ENCODE peak calls at places on chromosome 21, in ten cellular contexts. One of them, this sample, is unnamed.

GRCh38 chr21:46188226-46189212 is 4.3 kb upstream of the SPATC1L start:
- DNase-seq in upper lobe of right lung: peak; percentile 58
- DNase-seq in mesendoderm: peak; percentile 87
- DNase-seq in NCI-H2171: no peak
- DNase-seq in spleen: no peak
- DNase-seq in NCI-H1694 treated with DMSO at 0.1 percent for 48 hours: peak; percentile 10
- DNase-seq in EL: peak; percentile 76
- DNase-seq in HEK293T: no peak
- DNase-seq in cardiac muscle cell: peak; percentile 64
- DNase-seq in naive thymus-derived CD8-positive, alpha-beta T cell: no peak
- DNase-seq in this sample: no peak

GRCh38 chr21:17858764-17859163 is 39.6 kb upstream of the C21orf91 start:
- DNase-seq in upper lobe of right lung: no peak
- DNase-seq in mesendoderm: no peak
- DNase-seq in NCI-H2171: no peak
- DNase-seq in spleen: no peak
- DNase-seq in NCI-H1694 treated with DMSO at 0.1 percent for 48 hours: no peak
- DNase-seq in EL: no peak
- DNase-seq in HEK293T: no peak
- DNase-seq in cardiac muscle cell: no peak
- DNase-seq in naive thymus-derived CD8-positive, alpha-beta T cell: no peak
- DNase-seq in this sample: no peak

GRCh38 chr21:43362928-43363314 is 64.0 kb downstream of the SIK1 start:
- DNase-seq in upper lobe of right lung: no peak
- DNase-seq in mesendoderm: no peak
- DNase-seq in NCI-H2171: no peak
- DNase-seq in spleen: no peak
- DNase-seq in NCI-H1694 treated with DMSO at 0.1 percent for 48 hours: no peak
- DNase-seq in EL: no peak
- DNase-seq in HEK293T: no peak
- DNase-seq in cardiac muscle cell: no peak
- DNase-seq in naive thymus-derived CD8-positive, alpha-beta T cell: peak; percentile 16
- DNase-seq in this sample: no peak

GRCh38 chr21:24938592-24938991 is 668.7 kb downstream of the MRPL39 start:
- DNase-seq in upper lobe of right lung: no peak
- DNase-seq in mesendoderm: no peak
- DNase-seq in NCI-H2171: no peak
- DNase-seq in spleen: no peak
- DNase-seq in NCI-H1694 treated with DMSO at 0.1 percent for 48 hours: peak; percentile 19
- DNase-seq in EL: no peak
- DNase-seq in HEK293T: no peak
- DNase-seq in cardiac muscle cell: no peak
- DNase-seq in naive thymus-derived CD8-positive, alpha-beta T cell: no peak
- DNase-seq in this sample: no peak

GRCh38 chr21:32309906-32310460 is 11.3 kb downstream of the MRAP start:
- DNase-seq in upper lobe of right lung: no peak
- DNase-seq in mesendoderm: peak; percentile 82
- DNase-seq in NCI-H2171: no peak
- DNase-seq in spleen: no peak
- DNase-seq in NCI-H1694 treated with DMSO at 0.1 percent for 48 hours: no peak
- DNase-seq in EL: no peak
- DNase-seq in HEK293T: no peak
- DNase-seq in cardiac muscle cell: no peak
- DNase-seq in naive thymus-derived CD8-positive, alpha-beta T cell: no peak
- DNase-seq in this sample: no peak

GRCh38 chr21:45959779-45960390 is 21.7 kb upstream of the COL6A1 start:
- DNase-seq in upper lobe of right lung: no peak
- DNase-seq in mesendoderm: no peak
- DNase-seq in NCI-H2171: no peak
- DNase-seq in spleen: no peak
- DNase-seq in NCI-H1694 treated with DMSO at 0.1 percent for 48 hours: no peak
- DNase-seq in EL: no peak
- DNase-seq in HEK293T: no peak
- DNase-seq in cardiac muscle cell: no peak
- DNase-seq in naive thymus-derived CD8-positive, alpha-beta T cell: no peak
- DNase-seq in this sample: no peak

GRCh38 chr21:18951291-18952038 is 547.9 kb upstream of the TMPRSS15 start:
- DNase-seq in upper lobe of right lung: no peak
- DNase-seq in mesendoderm: peak; percentile 85
- DNase-seq in NCI-H2171: peak; percentile 4
- DNase-seq in spleen: no peak
- DNase-seq in NCI-H1694 treated with DMSO at 0.1 percent for 48 hours: peak; percentile 51
- DNase-seq in EL: no peak
- DNase-seq in HEK293T: peak; percentile 37
- DNase-seq in cardiac muscle cell: no peak
- DNase-seq in naive thymus-derived CD8-positive, alpha-beta T cell: no peak
- DNase-seq in this sample: peak; percentile 16

GRCh38 chr21:46183910-46184624 is at the start of gene SPATC1L:
- DNase-seq in upper lobe of right lung: peak; percentile 84
- DNase-seq in mesendoderm: peak; percentile 92
- DNase-seq in NCI-H2171: peak; percentile 77
- DNase-seq in spleen: peak; percentile 83
- DNase-seq in NCI-H1694 treated with DMSO at 0.1 percent for 48 hours: peak; percentile 66
- DNase-seq in EL: peak; percentile 58
- DNase-seq in HEK293T: peak; percentile 72
- DNase-seq in cardiac muscle cell: peak; percentile 88
- DNase-seq in naive thymus-derived CD8-positive, alpha-beta T cell: peak; percentile 48
- DNase-seq in this sample: peak; percentile 7

GRCh38 chr21:16678479-16678878 is 834.4 kb upstream of the CXADR start:
- DNase-seq in upper lobe of right lung: no peak
- DNase-seq in mesendoderm: no peak
- DNase-seq in NCI-H2171: no peak
- DNase-seq in spleen: no peak
- DNase-seq in NCI-H1694 treated with DMSO at 0.1 percent for 48 hours: no peak
- DNase-seq in EL: no peak
- DNase-seq in HEK293T: no peak
- DNase-seq in cardiac muscle cell: peak; percentile 24
- DNase-seq in naive thymus-derived CD8-positive, alpha-beta T cell: no peak
- DNase-seq in this sample: no peak

GRCh38 chr21:15543473-15543872 is 186.3 kb upstream of the USP25 start:
- DNase-seq in upper lobe of right lung: no peak
- DNase-seq in mesendoderm: no peak
- DNase-seq in NCI-H2171: no peak
- DNase-seq in spleen: no peak
- DNase-seq in NCI-H1694 treated with DMSO at 0.1 percent for 48 hours: no peak
- DNase-seq in EL: no peak
- DNase-seq in HEK293T: no peak
- DNase-seq in cardiac muscle cell: peak; percentile 6
- DNase-seq in naive thymus-derived CD8-positive, alpha-beta T cell: no peak
- DNase-seq in this sample: no peak

GRCh38 chr21:43986544-43987451 is 25.3 kb upstream of the TRAPPC10 start:
- DNase-seq in upper lobe of right lung: no peak
- DNase-seq in mesendoderm: no peak
- DNase-seq in NCI-H2171: peak; percentile 18
- DNase-seq in spleen: no peak
- DNase-seq in NCI-H1694 treated with DMSO at 0.1 percent for 48 hours: no peak
- DNase-seq in EL: no peak
- DNase-seq in HEK293T: no peak
- DNase-seq in cardiac muscle cell: no peak
- DNase-seq in naive thymus-derived CD8-positive, alpha-beta T cell: no peak
- DNase-seq in this sample: no peak

GRCh38 chr21:42544544-42544943 is 30.9 kb downstream of the SLC37A1 start:
- DNase-seq in upper lobe of right lung: no peak
- DNase-seq in mesendoderm: no peak
- DNase-seq in NCI-H2171: no peak
- DNase-seq in spleen: no peak
- DNase-seq in NCI-H1694 treated with DMSO at 0.1 percent for 48 hours: no peak
- DNase-seq in EL: no peak
- DNase-seq in HEK293T: no peak
- DNase-seq in cardiac muscle cell: no peak
- DNase-seq in naive thymus-derived CD8-positive, alpha-beta T cell: no peak
- DNase-seq in this sample: no peak

GRCh38 chr21:44755227-44755626 is 43.9 kb upstream of the TSPEAR start:
- DNase-seq in upper lobe of right lung: no peak
- DNase-seq in mesendoderm: no peak
- DNase-seq in NCI-H2171: no peak
- DNase-seq in spleen: no peak
- DNase-seq in NCI-H1694 treated with DMSO at 0.1 percent for 48 hours: no peak
- DNase-seq in EL: peak; percentile 52
- DNase-seq in HEK293T: no peak
- DNase-seq in cardiac muscle cell: peak; percentile 88
- DNase-seq in naive thymus-derived CD8-positive, alpha-beta T cell: no peak
- DNase-seq in this sample: no peak